ENCODE peak calls at places on chromosomes 11 and 22, in five cellular contexts. One of them, this sample, is unnamed.

GRCh38 chr11:64358907-64359711 is at the start of gene RPS6KA4:
- DNase-seq in foreskin fibroblast: peak; percentile 73
- DNase-seq in posterior cingulate gyrus: peak; percentile 87
- DNase-seq in heart right ventricle: peak; percentile 51
- DNase-seq in NCI-H1105 treated with DMSO at 0.1 percent for 48 hours: peak; percentile 25
- DNase-seq in this sample: no peak

GRCh38 chr11:47950396-47950795 is 30.0 kb upstream of the PTPRJ start:
- DNase-seq in foreskin fibroblast: no peak
- DNase-seq in heart right ventricle: peak; percentile 19
- DNase-seq in posterior cingulate gyrus: no peak
- DNase-seq in NCI-H1105 treated with DMSO at 0.1 percent for 48 hours: no peak
- DNase-seq in this sample: no peak

GRCh38 chr11:44943696-44944095 is 7.0 kb downstream of the TP53I11 start:
- DNase-seq in heart right ventricle: no peak
- DNase-seq in NCI-H1105 treated with DMSO at 0.1 percent for 48 hours: no peak
- DNase-seq in foreskin fibroblast: no peak
- DNase-seq in posterior cingulate gyrus: no peak
- DNase-seq in this sample: no peak

GRCh38 chr11:11186249-11186648 is 166.8 kb downstream of the CSNK2A3 start:
- DNase-seq in heart right ventricle: no peak
- DNase-seq in posterior cingulate gyrus: no peak
- DNase-seq in foreskin fibroblast: no peak
- DNase-seq in NCI-H1105 treated with DMSO at 0.1 percent for 48 hours: no peak
- DNase-seq in this sample: no peak

GRCh38 chr11:67318239-67318555 is 14.9 kb downstream of the SSH3 start:
- DNase-seq in heart right ventricle: no peak
- DNase-seq in foreskin fibroblast: no peak
- DNase-seq in NCI-H1105 treated with DMSO at 0.1 percent for 48 hours: no peak
- DNase-seq in posterior cingulate gyrus: no peak
- DNase-seq in this sample: no peak

GRCh38 chr11:76672431-76673163 is 2.0 kb upstream of the LRRC32 start:
- DNase-seq in posterior cingulate gyrus: peak; percentile 23
- DNase-seq in NCI-H1105 treated with DMSO at 0.1 percent for 48 hours: no peak
- DNase-seq in heart right ventricle: no peak
- DNase-seq in foreskin fibroblast: no peak
- DNase-seq in this sample: no peak

GRCh38 chr11:64466115-64466718 is 107.3 kb downstream of the RPS6KA4 start:
- DNase-seq in foreskin fibroblast: no peak
- DNase-seq in posterior cingulate gyrus: no peak
- DNase-seq in heart right ventricle: no peak
- DNase-seq in NCI-H1105 treated with DMSO at 0.1 percent for 48 hours: no peak
- DNase-seq in this sample: no peak

GRCh38 chr22:24465566-24465965 is 29.6 kb upstream of the UPB1 start:
- DNase-seq in posterior cingulate gyrus: no peak
- DNase-seq in NCI-H1105 treated with DMSO at 0.1 percent for 48 hours: no peak
- DNase-seq in foreskin fibroblast: peak; percentile 41
- DNase-seq in heart right ventricle: no peak
- DNase-seq in this sample: no peak

GRCh38 chr11:23564370-23564769 is 704.1 kb upstream of the CCDC179 start:
- DNase-seq in heart right ventricle: no peak
- DNase-seq in NCI-H1105 treated with DMSO at 0.1 percent for 48 hours: peak; percentile 16
- DNase-seq in foreskin fibroblast: no peak
- DNase-seq in posterior cingulate gyrus: no peak
- DNase-seq in this sample: no peak

GRCh38 chr11:28759311-28759710 is 651.1 kb downstream of the METTL15 start:
- DNase-seq in heart right ventricle: no peak
- DNase-seq in NCI-H1105 treated with DMSO at 0.1 percent for 48 hours: no peak
- DNase-seq in posterior cingulate gyrus: no peak
- DNase-seq in foreskin fibroblast: no peak
- DNase-seq in this sample: no peak

This sample was measured in HFF-Myc.